ENCODE peak calls at places on chromosomes 4 and X, in six cellular contexts. U is HFFc6, K is B cell, M is HL-60, T is dorsolateral prefrontal cortex, X is neural crest cell. S is an unnamed sample.

GRCh38 chrX:108097380-108097779 is 5.8 kb downstream of the ATG4A start:
- DNase-seq in K (no peak), T (no peak), X (no peak), M (no peak), U (peak; percentile 2), S (no peak)

GRCh38 chr4:94757192-94758140 is at the start of gene BMPR1B:
- DNase-seq in T (no peak), X (peak; percentile 42), U (peak; percentile 5), M (no peak), K (peak; percentile 29), S (no peak)

GRCh38 chr4:25144870-25145481 is 15.3 kb downstream of the SEPSECS start:
- DNase-seq in U (peak; percentile 32), T (no peak), M (no peak), X (no peak), K (no peak), S (peak; percentile 31)

GRCh38 chr4:1600811-1601532 is 83.1 kb downstream of the FAM53A start:
- DNase-seq in T (no peak), K (no peak), U (no peak), M (no peak), X (no peak), S (no peak)

GRCh38 chr4:2417765-2418651 is at the start of gene ZFYVE28:
- DNase-seq in M (no peak), T (no peak), X (no peak), U (no peak), K (peak; percentile 44), S (no peak)

GRCh38 chr4:41268024-41268423 is 11.3 kb downstream of the UCHL1 start:
- DNase-seq in M (no peak), U (no peak), K (no peak), X (no peak), T (no peak), S (no peak)

GRCh38 chr4:8292388-8293107 is 23.0 kb downstream of the HTRA3 start:
- DNase-seq in K (no peak), U (no peak), T (no peak), M (no peak), X (no peak), S (no peak)

GRCh38 chr4:187612211-187612780 is 383.3 kb upstream of the ZFP42 start:
- DNase-seq in T (no peak), K (no peak), M (no peak), U (no peak), X (no peak), S (no peak)

GRCh38 chr4:121697626-121698025 is 846 bp upstream of the ANXA5 start:
- DNase-seq in T (no peak), X (no peak), M (no peak), U (no peak), K (no peak), S (no peak)

GRCh38 chrX:119516157-119516702 is 48.0 kb downstream of the SLC25A5 start:
- DNase-seq in K (peak; percentile 70), M (peak; percentile 43), U (peak; percentile 66), T (peak; percentile 14), X (peak; percentile 20), S (peak; percentile 84)

GRCh38 chr4:137310593-137311490 is 221.5 kb downstream of the PCDH18 start:
- DNase-seq in T (no peak), M (no peak), U (peak; percentile 68), X (no peak), K (no peak), S (no peak)

GRCh38 chrX:10598540-10598939 is 21.8 kb downstream of the MID1 start:
- DNase-seq in X (no peak), T (no peak), U (no peak), M (no peak), K (no peak), S (no peak)

GRCh38 chrX:10602646-10603045 is 17.7 kb downstream of the MID1 start:
- DNase-seq in X (no peak), K (no peak), T (no peak), M (no peak), U (no peak), S (no peak)

GRCh38 chrX:10600479-10600878 is 19.9 kb downstream of the MID1 start:
- DNase-seq in T (no peak), U (no peak), X (no peak), M (no peak), K (no peak), S (no peak)

GRCh38 chrX:10603612-10604011 is 16.8 kb downstream of the MID1 start:
- DNase-seq in X (no peak), U (no peak), M (no peak), K (no peak), T (no peak), S (no peak)

GRCh38 chrX:10597871-10598270 is 22.5 kb downstream of the MID1 start:
- DNase-seq in X (no peak), M (no peak), U (peak; percentile 30), K (no peak), T (no peak), S (no peak)
- TF ChIP-seq CTCF in X (peak; percentile 49), M (peak; percentile 18), U (peak; percentile 72), K (peak; percentile 27), T (peak; percentile 31), S (peak; percentile 57)

DNA sequence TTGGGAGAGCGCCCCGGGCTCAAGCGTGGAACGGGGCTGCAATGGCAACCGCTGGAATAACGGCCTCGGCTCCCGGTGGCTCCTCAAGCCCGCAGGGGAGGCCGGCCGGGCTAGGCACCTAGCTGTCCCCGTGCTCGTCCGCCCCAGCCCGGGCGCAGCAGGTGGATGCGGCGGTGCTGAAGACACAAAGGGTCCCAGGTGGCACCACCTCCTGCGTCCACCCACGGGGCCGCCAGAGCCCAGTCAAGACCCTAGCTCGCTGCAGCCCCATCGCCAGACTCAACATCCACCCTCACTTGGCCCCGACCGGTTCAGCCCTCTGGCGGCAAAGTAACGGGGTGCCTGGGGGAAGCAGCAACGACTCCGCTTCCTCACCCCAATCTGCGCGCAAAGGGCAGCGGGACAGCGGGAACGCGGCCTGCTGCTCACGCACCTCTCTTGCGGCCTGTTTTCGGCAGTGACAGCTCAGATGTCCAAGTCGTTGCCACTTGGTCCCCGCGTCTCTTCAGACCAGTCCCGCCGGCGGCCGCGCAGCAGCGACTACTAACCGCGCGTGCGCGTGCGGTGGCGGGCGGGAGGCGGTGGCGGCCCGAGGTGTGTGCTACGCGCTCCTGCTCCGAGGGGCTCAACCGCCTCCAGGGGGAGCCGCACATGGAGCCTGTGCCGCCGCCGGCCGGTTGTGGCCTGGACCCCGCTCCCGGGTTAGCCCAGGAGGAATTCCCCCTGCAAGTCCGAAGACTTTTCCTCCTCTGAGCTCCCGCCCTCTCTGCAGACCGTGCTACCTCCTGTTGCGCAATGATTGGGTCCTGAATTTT is at the start of gene CLGN:
- DNase-seq in K (peak; percentile 75), U (no peak), X (peak; percentile 89), T (peak; percentile 39), M (peak; percentile 15), S (peak; percentile 77)
- TF ChIP-seq CTCF in K (peak; percentile 32), U (peak; percentile 55), X (peak; percentile 62), T (peak; percentile 40), M (no peak), S (peak; percentile 36)

GRCh38 chrX:104105330-104105729 is 7.0 kb upstream of the ZCCHC18 start:
- DNase-seq in M (no peak), U (no peak), T (no peak), X (no peak), K (no peak), S (no peak)

GRCh38 chrX:104108955-104109354 is 3.4 kb upstream of the ZCCHC18 start:
- DNase-seq in M (no peak), X (no peak), U (no peak), K (no peak), T (no peak), S (no peak)

GRCh38 chrX:104104676-104105075 is 7.6 kb upstream of the ZCCHC18 start:
- DNase-seq in X (no peak), U (no peak), K (no peak), M (no peak), T (no peak), S (no peak)

DNA sequence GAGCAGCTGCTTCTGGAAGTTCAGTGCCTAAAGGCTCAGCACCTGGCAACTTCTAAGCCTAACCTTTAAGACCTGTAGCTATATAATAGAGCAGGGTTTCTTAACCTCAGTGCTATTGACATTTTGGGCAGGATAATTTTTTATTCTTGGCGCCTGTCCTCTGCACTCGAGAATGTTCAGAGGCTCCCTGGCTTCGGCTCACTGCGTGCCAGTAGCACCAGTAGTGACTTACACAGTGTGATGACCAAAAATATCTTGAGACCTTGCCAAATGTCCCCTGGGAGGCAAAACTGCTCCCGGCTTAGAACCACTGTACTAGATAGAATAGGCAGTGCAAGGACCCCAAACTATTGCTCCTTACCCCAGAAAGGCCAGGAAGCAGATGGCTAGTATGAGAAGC is 6.5 kb upstream of the ZCCHC18 start:
- DNase-seq in X (no peak), T (no peak), U (no peak), M (no peak), K (no peak), S (no peak)
- TF ChIP-seq CTCF in X (no peak), T (no peak), U (no peak), M (no peak), K (no peak), S (no peak)

GRCh38 chr4:148481644-148482043 is 39.4 kb upstream of the NR3C2 start:
- DNase-seq in M (no peak), T (no peak), X (no peak), K (no peak), U (no peak), S (no peak)
- TF ChIP-seq CTCF in M (no peak), T (no peak), X (no peak), K (no peak), U (no peak), S (no peak)

GRCh38 chr4:156677136-156677535 is 294.5 kb downstream of the PDGFC start:
- DNase-seq in U (no peak), M (no peak), X (no peak), K (no peak), T (no peak), S (no peak)
- TF ChIP-seq CTCF in U (peak; percentile 54), M (no peak), X (peak; percentile 62), K (no peak), T (no peak), S (no peak)

DNA sequence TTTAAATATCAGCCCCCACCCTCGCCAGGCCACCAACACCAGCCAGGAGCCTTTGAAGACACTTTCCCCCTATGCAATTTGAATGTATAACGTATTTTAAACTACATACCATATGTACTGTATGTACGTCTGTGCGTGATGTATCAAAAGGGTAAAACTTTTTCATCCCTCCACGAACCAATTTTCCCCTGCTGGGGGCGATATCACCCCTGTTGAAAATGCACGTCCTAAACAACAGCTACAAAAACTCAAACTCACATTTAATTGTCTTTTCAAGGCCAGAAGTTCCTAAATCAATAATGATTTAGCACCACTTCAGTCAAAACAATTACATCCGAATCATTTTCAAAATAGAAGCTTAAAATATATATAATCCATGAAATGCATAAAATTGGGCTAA is 1.4 kb downstream of the VEGFD start:
- DNase-seq in K (no peak), T (no peak), U (no peak), X (no peak), M (no peak), S (no peak)
- TF ChIP-seq CTCF in K (no peak), T (no peak), U (peak; percentile 37), X (no peak), M (no peak), S (no peak)